ENCODE peak calls at places on chromosomes 3 and 15, in four cellular contexts. U, W, G and X are unnamed samples.

GRCh38 chr3:187986514-187986934 is 167.4 kb upstream of the LPP start:
- DNase-seq in U (no peak), W (no peak), G (no peak), X (no peak)

GRCh38 chr3:38316356-38317185 is 30.0 kb upstream of the XYLB start:
- DNase-seq in U (no peak), W (no peak), G (no peak), X (no peak)

GRCh38 chr3:144663456-144664063 is 691.9 kb downstream of the DIPK2A start:
- DNase-seq in U (no peak), W (no peak), G (no peak), X (no peak)

GRCh38 chr3:118936811-118937210 is 97.8 kb downstream of the IGSF11 start:
- DNase-seq in U (no peak), W (no peak), G (no peak), X (no peak)

GRCh38 chr15:99556010-99556409 is 9.8 kb upstream of the MEF2A start:
- DNase-seq in U (no peak), W (no peak), G (no peak), X (no peak)

GRCh38 chr15:68205949-68206539 is 912 bp upstream of the CALML4 start:
- DNase-seq in U (peak), W (no peak), G (no peak), X (peak)

GRCh38 chr3:107238787-107239186 is 138.5 kb upstream of the CCDC54 start:
- DNase-seq in U (no peak), W (no peak), G (no peak), X (no peak)

GRCh38 chr15:63791236-63791635 is 42.5 kb downstream of the HERC1 start:
- DNase-seq in U (no peak), W (no peak), G (no peak), X (no peak)

GRCh38 chr15:92645731-92646130 is 9.8 kb downstream of the FAM174B start:
- DNase-seq in U (no peak), W (no peak), G (no peak), X (no peak)

GRCh38 chr3:48548731-48549705 is 7.6 kb downstream of the PFKFB4 start:
- DNase-seq in U (peak), W (peak), G (peak), X (peak)

GRCh38 chr3:101858464-101858863 is 9.2 kb downstream of the NFKBIZ start:
- DNase-seq in U (no peak), W (no peak), G (no peak), X (no peak)

GRCh38 chr3:101069796-101070195 is 76.6 kb upstream of the ABI3BP start:
- DNase-seq in U (no peak), W (no peak), G (no peak), X (no peak)